ENCODE peak calls at places on chromosomes 2 and 18, in nine cellular contexts. Z, X, J, D, Y, B, L, M and W are unnamed samples.

GRCh38 chr2:174051741-174052638 is 86.8 kb upstream of the SP3 start:
- DNase-seq in Z (no peak), X (no peak), J (peak), D (peak), Y (no peak), B (peak), L (no peak), M (peak), W (no peak)

GRCh38 chr2:215429424-215429823 is 6.4 kb downstream of the FN1 start:
- DNase-seq in Z (no peak), X (no peak), J (no peak), D (no peak), Y (no peak), B (no peak), L (no peak), M (no peak), W (no peak)

GRCh38 chr2:191885103-191885502 is 38.2 kb upstream of the CAVIN2 start:
- DNase-seq in Z (no peak), X (no peak), J (no peak), D (no peak), Y (no peak), B (no peak), L (no peak), M (no peak), W (no peak)

GRCh38 chr2:101616411-101616810 is 81.1 kb upstream of the MAP4K4 start:
- DNase-seq in Z (no peak), X (peak), J (no peak), D (no peak), Y (no peak), B (peak), L (no peak), M (no peak), W (no peak)

GRCh38 chr2:209472386-209472832 is 48.6 kb downstream of the MAP2 start:
- DNase-seq in Z (no peak), X (no peak), J (no peak), D (peak), Y (no peak), B (peak), L (no peak), M (no peak), W (no peak)

GRCh38 chr2:45403036-45403435 is 208.0 kb downstream of the SRBD1 start:
- DNase-seq in Z (no peak), X (no peak), J (no peak), D (no peak), Y (no peak), B (no peak), L (no peak), M (no peak), W (no peak)

GRCh38 chr2:182941939-182942338 is 75.5 kb upstream of the FRZB start:
- DNase-seq in Z (no peak), X (no peak), J (no peak), D (no peak), Y (no peak), B (no peak), L (no peak), M (no peak), W (no peak)

GRCh38 chr2:110106642-110107041 is 9.0 kb downstream of the MALL start:
- DNase-seq in Z (no peak), X (no peak), J (no peak), D (peak), Y (no peak), B (peak), L (no peak), M (peak), W (no peak)

GRCh38 chr2:32941944-32942690 is 4.6 kb upstream of the LTBP1 start:
- DNase-seq in Z (no peak), X (no peak), J (no peak), D (no peak), Y (no peak), B (no peak), L (no peak), M (no peak), W (no peak)

GRCh38 chr18:7789853-7790552 is 222.9 kb downstream of the PTPRM start:
- DNase-seq in Z (no peak), X (no peak), J (peak), D (peak), Y (no peak), B (peak), L (peak), M (peak), W (no peak)

GRCh38 chr2:81260320-81260719 is 955.8 kb upstream of the LRRTM1 start:
- DNase-seq in Z (no peak), X (no peak), J (no peak), D (peak), Y (no peak), B (no peak), L (no peak), M (no peak), W (no peak)

GRCh38 chr18:11047156-11047555 is 102.2 kb downstream of the PIEZO2 start:
- DNase-seq in Z (no peak), X (no peak), J (peak), D (no peak), Y (no peak), B (no peak), L (no peak), M (no peak), W (no peak)

GRCh38 chr2:67952066-67952465 is 110.7 kb downstream of the C1D start:
- DNase-seq in Z (no peak), X (no peak), J (no peak), D (no peak), Y (no peak), B (no peak), L (no peak), M (no peak), W (no peak)

GRCh38 chr18:30044496-30044895 is 998.0 kb downstream of the DSC3 start:
- DNase-seq in Z (no peak), X (no peak), J (no peak), D (peak), Y (no peak), B (no peak), L (no peak), M (no peak), W (no peak)

GRCh38 chr2:168179592-168179991 is 67.8 kb downstream of the STK39 start:
- DNase-seq in Z (no peak), X (no peak), J (no peak), D (no peak), Y (no peak), B (no peak), L (no peak), M (no peak), W (no peak)

GRCh38 chr18:71529708-71530303 is 1014.3 kb downstream of the CBLN2 start:
- DNase-seq in Z (no peak), X (no peak), J (no peak), D (peak), Y (no peak), B (peak), L (no peak), M (no peak), W (no peak)

GRCh38 chr2:30964334-30964733 is 157.1 kb upstream of the CAPN13 start:
- DNase-seq in Z (no peak), X (no peak), J (no peak), D (no peak), Y (no peak), B (no peak), L (no peak), M (no peak), W (no peak)

GRCh38 chr2:19547321-19547720 is 188.9 kb upstream of the OSR1 start:
- DNase-seq in Z (no peak), X (no peak), J (no peak), D (no peak), Y (no peak), B (no peak), L (no peak), M (no peak), W (no peak)

GRCh38 chr18:68275616-68276015 is 439.3 kb downstream of the TMX3 start:
- DNase-seq in Z (no peak), X (no peak), J (no peak), D (peak), Y (no peak), B (peak), L (no peak), M (no peak), W (no peak)

GRCh38 chr18:76232010-76232409 is 263.0 kb downstream of the ZNF516 start:
- DNase-seq in Z (no peak), X (no peak), J (no peak), D (no peak), Y (no peak), B (no peak), L (no peak), M (no peak), W (no peak)

GRCh38 chr2:171531291-171531690 is 9.0 kb downstream of the CYBRD1 start:
- DNase-seq in Z (peak), X (peak), J (no peak), D (no peak), Y (no peak), B (peak), L (no peak), M (no peak), W (no peak)

GRCh38 chr2:60553496-60553991 is at the start of gene BCL11A:
- DNase-seq in Z (no peak), X (no peak), J (peak), D (peak), Y (peak), B (peak), L (no peak), M (peak), W (peak)

GRCh38 chr2:67503066-67503795 is 106.1 kb downstream of the ETAA1 start:
- DNase-seq in Z (no peak), X (no peak), J (peak), D (peak), Y (no peak), B (peak), L (no peak), M (no peak), W (no peak)

GRCh38 chr2:7612969-7613368 is 695.8 kb downstream of the RNF144A start:
- DNase-seq in Z (no peak), X (no peak), J (peak), D (peak), Y (no peak), B (peak), L (no peak), M (no peak), W (no peak)

GRCh38 chr2:30784682-30785081 is 22.6 kb downstream of the CAPN13 start:
- DNase-seq in Z (no peak), X (peak), J (no peak), D (no peak), Y (no peak), B (no peak), L (no peak), M (no peak), W (no peak)

GRCh38 chr18:62338446-62339105 is 13.5 kb downstream of the TNFRSF11A start:
- DNase-seq in Z (no peak), X (no peak), J (peak), D (no peak), Y (no peak), B (no peak), L (no peak), M (no peak), W (no peak)
- H3K4me3 ChIP-seq in Z (no peak), X (no peak), J (no peak), D (no peak), Y (no peak), B (no peak), L (no peak), M (no peak), W (no peak)

DNA sequence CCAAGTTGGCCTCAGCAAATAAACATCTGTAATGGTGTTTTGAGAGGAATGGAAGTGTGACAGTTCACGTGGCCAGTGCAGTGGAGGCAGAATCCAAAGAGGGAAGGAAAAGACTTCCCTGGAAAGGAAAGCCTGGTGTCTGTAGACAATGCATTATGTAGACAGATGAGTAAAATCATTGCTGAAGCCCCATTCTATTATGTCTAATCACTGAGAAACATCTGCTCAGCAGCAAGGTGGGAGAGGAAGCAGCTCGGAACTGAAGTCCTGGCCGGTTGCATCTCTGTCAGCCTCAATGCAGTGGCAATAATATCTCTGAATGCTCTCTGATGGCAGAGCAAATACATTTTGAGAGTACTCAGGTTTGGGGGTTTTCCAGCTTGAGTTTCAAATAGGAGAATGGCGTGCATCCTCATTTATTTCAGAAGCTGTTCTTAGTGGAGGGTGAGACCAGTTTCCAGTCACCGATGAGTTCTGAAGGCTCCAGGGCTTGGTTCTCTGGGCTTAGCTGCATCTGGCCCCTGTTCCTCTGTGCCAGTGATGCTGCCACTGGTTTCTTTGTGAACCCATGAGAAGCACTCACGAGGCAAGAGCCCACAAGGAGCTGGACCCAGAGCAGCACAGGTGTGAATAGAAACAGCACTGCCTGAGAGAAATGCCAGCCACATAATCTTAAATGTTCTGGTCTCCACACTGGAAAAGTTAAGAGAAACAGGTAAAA is 63.3 kb downstream of the RPIA start:
- DNase-seq in Z (no peak), X (no peak), J (no peak), D (no peak), Y (no peak), B (no peak), L (no peak), M (no peak), W (no peak)
- H3K4me3 ChIP-seq in Z (no peak), X (no peak), J (no peak), D (no peak), Y (no peak), B (no peak), L (no peak), M (no peak), W (no peak)

GRCh38 chr2:55459278-55459677 is 39.6 kb upstream of the CCDC88A start:
- DNase-seq in Z (no peak), X (no peak), J (no peak), D (no peak), Y (no peak), B (no peak), L (no peak), M (no peak), W (no peak)

GRCh38 chr2:55461679-55462078 is 42.0 kb upstream of the CCDC88A start:
- DNase-seq in Z (no peak), X (no peak), J (no peak), D (no peak), Y (no peak), B (no peak), L (no peak), M (no peak), W (no peak)

GRCh38 chr2:55460562-55460961 is 40.9 kb upstream of the CCDC88A start:
- DNase-seq in Z (no peak), X (no peak), J (no peak), D (no peak), Y (no peak), B (peak), L (no peak), M (no peak), W (no peak)

GRCh38 chr2:55454121-55454520 is 34.5 kb upstream of the CCDC88A start:
- DNase-seq in Z (no peak), X (no peak), J (no peak), D (no peak), Y (no peak), B (no peak), L (no peak), M (no peak), W (no peak)

DNA sequence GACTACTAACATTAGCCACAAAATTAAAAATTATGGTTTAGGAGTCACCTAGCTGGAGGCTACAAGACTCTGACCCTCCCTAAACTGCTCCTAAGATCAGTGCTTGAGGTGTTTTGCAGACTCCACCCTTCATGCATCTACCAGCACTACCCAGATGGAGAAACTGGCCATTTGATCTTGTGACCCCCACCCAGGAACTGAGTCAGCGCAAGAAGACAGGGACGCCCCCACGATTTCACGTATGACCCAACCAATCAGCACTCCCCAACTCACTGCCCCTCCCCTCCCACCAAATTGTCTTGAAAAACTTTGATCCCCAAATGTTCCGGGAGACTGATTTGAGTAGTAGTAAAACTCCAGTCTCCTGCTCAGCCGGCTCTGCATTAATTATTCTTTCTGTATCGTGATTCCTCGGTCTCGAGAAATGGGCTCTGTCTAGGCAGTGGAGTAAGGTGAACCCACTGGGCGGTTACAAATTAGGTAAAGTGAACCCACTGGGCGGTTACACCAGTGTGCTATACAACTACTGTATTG is 40.2 kb upstream of the CCDC88A start:
- DNase-seq in Z (no peak), X (no peak), J (no peak), D (no peak), Y (no peak), B (no peak), L (no peak), M (no peak), W (no peak)
- H3K4me3 ChIP-seq in Z (no peak), X (no peak), J (no peak), D (no peak), Y (no peak), B (no peak), L (no peak), M (no peak), W (no peak)

DNA sequence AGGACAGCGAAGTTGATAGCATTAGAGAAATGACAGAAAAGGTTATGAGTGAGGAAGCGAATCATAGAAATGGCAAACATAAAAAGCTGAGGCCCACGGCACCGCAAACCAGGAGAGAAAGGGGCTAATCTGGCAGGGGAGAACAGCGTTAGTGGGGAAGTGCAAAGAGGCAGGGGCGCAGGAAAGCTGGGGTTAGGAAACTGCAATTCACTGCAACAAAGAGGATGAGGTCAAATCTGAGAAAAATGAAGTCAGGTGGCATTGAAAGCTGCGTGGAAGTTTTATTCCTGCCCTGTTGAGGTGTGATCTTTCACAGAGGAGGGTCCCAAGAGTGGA is 644 bp upstream of the ABI2 start:
- DNase-seq in Z (no peak), X (no peak), J (no peak), D (no peak), Y (no peak), B (no peak), L (no peak), M (peak), W (no peak)
- H3K4me3 ChIP-seq in Z (peak), X (peak), J (peak), D (peak), Y (peak), B (peak), L (peak), M (peak), W (peak)

GRCh38 chr18:37564796-37565137 is 831 bp downstream of the CELF4 start:
- DNase-seq in Z (no peak), X (no peak), J (peak), D (peak), Y (no peak), B (peak), L (peak), M (no peak), W (peak)
- H3K4me3 ChIP-seq in Z (peak), X (peak), J (no peak), D (no peak), Y (peak), B (peak), L (no peak), M (no peak), W (no peak)